ENCODE peak calls at places on chromosomes 1 and 21, in five cellular contexts. R is HFF-Myc, Q is RWPE2, S is right lobe of liver, Z is uterus. F is an unnamed sample.

GRCh38 chr1:93448983-93449805 is 1.3 kb downstream of the FNBP1L start:
- DNase-seq in S (no peak), R (no peak), Q (peak; percentile 75), Z (no peak), F (peak; percentile 57)

GRCh38 chr21:25735895-25736597 is 1.3 kb downstream of the GABPA start:
- DNase-seq in R (no peak), S (no peak), Q (no peak), Z (no peak), F (peak; percentile 33)

GRCh38 chr1:104932030-104932915 is 1182.6 kb downstream of the AMY1C start:
- DNase-seq in Q (no peak), S (no peak), R (no peak), Z (no peak), F (no peak)

GRCh38 chr1:160641323-160642280 is 5.2 kb downstream of the SLAMF1 start:
- DNase-seq in Q (no peak), S (no peak), R (no peak), Z (no peak), F (no peak)

GRCh38 chr1:162357681-162358266 is 18.9 kb downstream of the SPATA46 start:
- DNase-seq in S (no peak), Q (no peak), Z (no peak), R (peak; percentile 15), F (peak; percentile 61)

GRCh38 chr1:150557065-150557600 is 7.9 kb downstream of the ADAMTSL4 start:
- DNase-seq in Z (peak; percentile 22), R (no peak), S (no peak), Q (no peak), F (no peak)

GRCh38 chr1:37890378-37891014 is 31.1 kb upstream of the MTF1 start:
- DNase-seq in Q (no peak), Z (no peak), R (peak; percentile 16), S (no peak), F (peak; percentile 66)

GRCh38 chr1:103111926-103112325 is 3.6 kb upstream of the COL11A1 start:
- DNase-seq in Z (no peak), Q (no peak), R (no peak), S (no peak), F (no peak)

GRCh38 chr1:53715478-53715877 is 23.5 kb downstream of the GLIS1 start:
- DNase-seq in Q (no peak), S (no peak), R (no peak), Z (no peak), F (peak; percentile 31)

GRCh38 chr1:229064320-229064908 is 206.5 kb upstream of the RAB4A start:
- DNase-seq in S (no peak), Q (no peak), Z (no peak), R (no peak), F (peak; percentile 6)

GRCh38 chr1:5554784-5555183 is 437.4 kb downstream of the NPHP4 start:
- DNase-seq in R (no peak), Z (no peak), Q (no peak), S (no peak), F (no peak)

GRCh38 chr1:70277875-70278274 is 56.7 kb downstream of the SRSF11 start:
- DNase-seq in S (no peak), Z (no peak), Q (no peak), R (no peak), F (no peak)

GRCh38 chr1:59007820-59008598 is 224.2 kb upstream of the JUN start:
- DNase-seq in Z (peak; percentile 37), S (no peak), Q (no peak), R (no peak), F (no peak)

GRCh38 chr1:180800945-180801344 is 111.8 kb upstream of the KIAA1614 start:
- DNase-seq in Q (no peak), Z (no peak), R (no peak), S (no peak), F (no peak)

GRCh38 chr1:78650114-78650513 is 483 bp downstream of the IFI44 start:
- DNase-seq in Z (no peak), R (no peak), S (no peak), Q (no peak), F (no peak)

GRCh38 chr1:16318544-16318943 is 33.7 kb downstream of the FBXO42 start:
- DNase-seq in S (no peak), Q (no peak), Z (peak; percentile 49), R (no peak), F (no peak)

GRCh38 chr1:173431663-173432045 is 45.5 kb upstream of the PRDX6 start:
- DNase-seq in S (no peak), Z (no peak), Q (no peak), R (no peak), F (no peak)

GRCh38 chr1:173430707-173431662 is 46.1 kb upstream of the PRDX6 start:
- DNase-seq in R (peak; percentile 83), Z (peak; percentile 92), S (peak; percentile 82), Q (peak; percentile 70), F (peak; percentile 89)

GRCh38 chr1:173432331-173432730 is 44.8 kb upstream of the PRDX6 start:
- DNase-seq in S (no peak), R (no peak), Z (no peak), Q (no peak), F (no peak)

GRCh38 chr1:173427146-173428054 is 49.7 kb upstream of the PRDX6 start:
- DNase-seq in R (no peak), Z (no peak), S (no peak), Q (no peak), F (no peak)

DNA sequence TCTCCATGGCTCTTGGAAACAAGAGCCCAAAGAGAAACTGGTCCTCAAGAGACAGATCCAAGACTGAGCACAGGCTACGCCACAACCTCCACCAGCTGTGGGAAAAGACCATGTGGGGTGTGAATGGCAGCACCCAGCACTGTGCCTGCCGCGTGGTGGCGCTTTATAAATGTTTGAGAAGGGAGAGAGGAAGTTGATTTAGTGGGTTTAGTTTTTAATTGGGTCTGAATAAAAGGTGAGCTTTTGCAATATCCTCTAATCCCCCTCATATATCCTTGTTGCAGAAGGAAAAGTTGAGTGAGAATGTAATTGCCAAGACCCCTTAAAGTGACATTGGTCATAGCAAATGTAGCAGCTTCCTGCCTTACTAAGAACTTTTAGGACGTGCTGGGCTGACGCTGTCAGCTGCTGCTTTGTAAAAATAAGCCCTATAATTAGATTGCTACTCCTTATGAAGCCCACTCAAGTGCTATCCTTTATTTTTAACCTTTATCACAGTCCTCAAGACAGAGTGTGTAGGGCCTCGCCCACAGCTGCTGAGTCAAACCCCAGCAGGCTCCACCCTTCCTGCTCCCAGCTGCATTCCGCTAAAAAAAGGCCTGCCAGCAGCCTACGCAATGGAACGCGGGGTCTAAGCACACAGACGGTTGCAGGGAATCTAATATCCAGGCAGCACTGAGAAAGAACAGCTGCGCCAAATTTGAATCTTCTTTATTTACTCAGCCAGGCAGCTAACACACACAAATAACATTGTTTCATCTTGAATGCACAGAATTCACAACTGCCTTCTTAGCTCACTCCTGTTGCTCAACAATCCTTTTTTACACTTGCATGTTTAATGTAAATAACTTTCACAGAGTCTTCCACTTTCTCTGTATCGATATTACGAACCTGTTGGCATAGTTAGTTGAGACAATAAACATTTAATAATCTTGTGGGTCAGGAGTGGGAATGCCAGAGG is 47.3 kb upstream of the PRDX6 start:
- DNase-seq in R (peak; percentile 84), Z (peak; percentile 89), S (peak; percentile 80), Q (peak; percentile 77), F (peak; percentile 77)
- H3K4me3 ChIP-seq in R (peak overlapping the region; percentile 31), Z (peak overlapping the region; percentile 9), S (no peak overlapping the region), Q (no peak overlapping the region), F (no peak overlapping the region)

DNA sequence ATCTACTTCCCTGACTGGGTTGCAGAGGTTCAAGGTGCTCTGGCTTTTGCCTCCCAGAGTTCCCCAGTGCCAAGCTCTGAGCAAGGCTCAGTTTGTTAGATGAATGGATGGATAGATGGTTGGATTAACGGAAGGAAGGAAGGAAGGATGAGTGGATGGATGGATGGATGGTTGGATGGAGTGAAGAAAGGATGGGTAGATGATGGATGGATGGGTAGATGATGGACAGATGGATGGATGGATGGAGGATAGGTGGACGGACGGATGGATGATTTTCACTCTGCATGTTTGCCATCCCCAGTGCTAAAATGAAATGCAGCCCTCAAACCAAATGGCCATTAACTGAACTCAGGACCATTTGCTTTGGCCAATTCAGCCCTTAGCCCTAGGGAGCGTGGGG is 27.4 kb upstream of the TENT5C start:
- DNase-seq in Z (no peak), R (no peak), S (no peak), Q (no peak), F (no peak)
- TF ChIP-seq CTCF in Z (no peak), R (no peak), S (no peak), Q (no peak), F (no peak)

DNA sequence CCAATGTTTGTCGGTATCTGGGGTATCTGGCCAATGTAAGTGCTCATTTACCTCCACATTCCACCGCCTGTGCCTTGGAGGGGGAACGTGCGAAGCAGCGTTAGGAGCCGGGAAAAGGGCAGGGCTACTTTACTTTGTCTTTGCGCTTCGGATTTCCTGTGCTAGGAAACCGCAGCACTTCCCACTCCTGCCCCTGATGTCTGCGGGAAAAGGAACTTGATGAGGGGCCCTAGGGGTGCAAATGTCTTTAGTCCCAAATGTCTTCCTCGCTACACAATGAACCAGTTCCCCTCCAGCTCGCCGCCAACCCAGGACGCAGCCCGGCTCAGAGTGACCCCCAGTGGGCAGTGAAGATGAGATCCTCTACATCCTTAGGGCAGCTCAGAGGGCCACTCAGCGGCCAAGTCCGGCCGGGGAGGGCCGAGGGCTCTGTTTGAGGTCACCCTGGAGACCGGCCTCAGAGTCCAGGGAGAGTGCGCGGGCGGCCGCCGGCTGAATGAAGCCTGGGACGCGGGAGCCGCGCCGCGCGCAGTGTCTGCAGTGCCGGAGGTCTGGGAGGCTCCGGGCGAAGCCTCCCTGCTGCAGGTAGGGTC is at the start of gene DYNLT5:
- DNase-seq in Z (peak; percentile 24), Q (no peak), R (no peak), S (peak; percentile 72), F (peak; percentile 6)
- H3K4me3 ChIP-seq in Z (peak within 1 kb of the TSS; percentile 16), Q (no peak within 1 kb of the TSS), R (peak within 1 kb of the TSS; percentile 29), S (peak within 1 kb of the TSS; percentile 55), F (peak within 1 kb of the TSS; percentile 41)

DNA sequence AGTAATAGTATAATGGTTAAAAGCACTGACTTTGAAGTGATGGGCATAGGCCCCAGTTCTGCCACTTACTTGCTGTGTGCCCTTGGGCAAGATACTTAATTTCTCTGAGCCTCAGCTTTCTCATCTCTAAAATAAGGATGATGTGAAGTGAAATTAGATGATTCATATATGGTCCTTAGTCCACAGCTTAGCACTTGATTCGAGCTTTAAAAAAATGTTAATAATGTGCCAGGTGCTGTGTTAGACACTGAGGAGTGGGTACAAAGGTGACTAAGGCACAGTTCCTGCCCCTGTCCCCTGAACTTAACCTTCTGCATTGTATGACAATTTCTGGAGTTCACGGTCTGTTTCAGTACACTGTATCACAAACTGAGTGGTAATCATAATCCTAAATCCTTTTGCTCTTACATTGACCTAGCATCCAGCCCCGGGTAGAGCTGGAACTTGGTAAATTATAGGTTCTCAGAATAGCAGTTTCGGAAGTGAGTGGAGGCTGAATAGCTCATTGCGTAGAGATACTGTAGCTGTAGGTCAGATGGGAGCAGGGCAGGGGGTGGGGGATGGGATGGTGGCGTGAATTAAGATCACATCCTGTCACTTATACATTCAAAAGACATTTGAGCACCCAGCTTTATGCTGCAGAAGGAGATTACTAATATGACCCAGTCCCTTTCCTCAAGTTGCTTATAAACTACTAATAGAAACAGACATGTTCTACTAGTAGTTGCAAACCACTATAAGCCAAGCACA is 1.5 kb downstream of the ZNF691 start:
- DNase-seq in R (no peak), Q (no peak), S (no peak), Z (no peak), F (no peak)
- TF ChIP-seq CTCF in R (no peak), Q (no peak), S (no peak), Z (no peak), F (no peak)